ENCODE peak calls at places on chromosomes 1 and 21, in six cellular contexts. L is A549, F is K562, U is HCT116, C is endothelial cell of umbilical vein, X is H1. Q is an unnamed sample.

GRCh38 chr1:166378805-166379204 is 212.0 kb upstream of the FAM78B start:
- DNase-seq in L (no peak), F (no peak), U (no peak), C (no peak), X (no peak), Q (no peak)

GRCh38 chr1:205318231-205318991 is 3.1 kb downstream of the NUAK2 start:
- DNase-seq in L (no peak), F (no peak), U (no peak), C (no peak), X (no peak), Q (no peak)

GRCh38 chr1:211653329-211653728 is 22.1 kb downstream of the NEK2 start:
- DNase-seq in L (no peak), F (no peak), U (no peak), C (no peak), X (no peak), Q (no peak)

GRCh38 chr1:39540504-39541031 is 36.0 kb downstream of the PABPC4 start:
- DNase-seq in L (no peak), F (no peak), U (no peak), C (no peak), X (no peak), Q (no peak)

GRCh38 chr21:42269382-42269781 is 45.8 kb downstream of the TFF3 start:
- DNase-seq in L (no peak), F (no peak), U (no peak), C (no peak), X (no peak), Q (peak)

GRCh38 chr1:158491372-158491771 is 19.4 kb downstream of the OR10R2 start:
- DNase-seq in L (no peak), F (no peak), U (no peak), C (no peak), X (no peak), Q (no peak)

GRCh38 chr21:46038871-46039397 is 57.4 kb downstream of the COL6A1 start:
- DNase-seq in L (no peak), F (peak), U (no peak), C (peak), X (no peak), Q (no peak)

GRCh38 chr1:234975122-234975940 is 153.3 kb downstream of the TOMM20 start:
- DNase-seq in L (peak), F (peak), U (peak), C (peak), X (no peak), Q (peak)

GRCh38 chr1:6125366-6125765 is 54.8 kb downstream of the CHD5 start:
- DNase-seq in L (no peak), F (no peak), U (no peak), C (no peak), X (no peak), Q (no peak)

GRCh38 chr1:39381839-39382238 is 109.6 kb upstream of the BMP8A start:
- DNase-seq in L (no peak), F (no peak), U (no peak), C (peak), X (no peak), Q (no peak)

GRCh38 chr1:43757343-43758053 is 50.2 kb downstream of the ST3GAL3 start:
- DNase-seq in L (no peak), F (no peak), U (no peak), C (no peak), X (no peak), Q (no peak)

GRCh38 chr1:247451388-247452010 is 6.4 kb downstream of the OR2B11 start:
- DNase-seq in L (no peak), F (no peak), U (no peak), C (no peak), X (no peak), Q (no peak)

GRCh38 chr1:56584910-56585528 is 5.7 kb upstream of the PLPP3 start:
- DNase-seq in L (peak), F (peak), U (peak), C (peak), X (no peak), Q (peak)

GRCh38 chr1:60569189-60569588 is 495.6 kb upstream of the C1orf87 start:
- DNase-seq in L (no peak), F (no peak), U (no peak), C (no peak), X (no peak), Q (no peak)

GRCh38 chr1:47564570-47564969 is 126.7 kb downstream of the FOXD2 start:
- DNase-seq in L (no peak), F (no peak), U (no peak), C (no peak), X (no peak), Q (no peak)

GRCh38 chr1:156796340-156797097 is 20.1 kb downstream of the SH2D2A start:
- DNase-seq in L (no peak), F (no peak), U (no peak), C (no peak), X (no peak), Q (no peak)

GRCh38 chr1:222243902-222244301 is 304.0 kb downstream of the HHIPL2 start:
- DNase-seq in L (no peak), F (no peak), U (peak), C (no peak), X (no peak), Q (no peak)

GRCh38 chr1:215076312-215076711 is 6.2 kb upstream of the KCNK2 start:
- DNase-seq in L (no peak), F (peak), U (peak), C (peak), X (no peak), Q (peak)

GRCh38 chr1:160309183-160309535 is 24.2 kb upstream of the PEX19 start:
- DNase-seq in L (no peak), F (no peak), U (no peak), C (no peak), X (no peak), Q (no peak)

GRCh38 chr1:14626869-14627607 is 28.6 kb downstream of the KAZN start:
- DNase-seq in L (no peak), F (peak), U (no peak), C (no peak), X (no peak), Q (no peak)

GRCh38 chr1:34982820-34983376 is 2.2 kb downstream of the TMEM35B start:
- DNase-seq in L (no peak), F (no peak), U (no peak), C (no peak), X (no peak), Q (peak)

GRCh38 chr1:209751627-209752231 is 4.1 kb upstream of the TRAF3IP3 start:
- DNase-seq in L (no peak), F (no peak), U (no peak), C (no peak), X (no peak), Q (no peak)

GRCh38 chr21:30227633-30228404 is 11.9 kb upstream of the CLDN8 start:
- DNase-seq in L (no peak), F (peak), U (no peak), C (no peak), X (no peak), Q (peak)

GRCh38 chr1:175918364-175918801 is 175.0 kb upstream of the TNR start:
- DNase-seq in L (no peak), F (no peak), U (no peak), C (no peak), X (peak), Q (no peak)

GRCh38 chr1:200775850-200776249 is 37.2 kb downstream of the CAMSAP2 start:
- DNase-seq in L (no peak), F (no peak), U (no peak), C (no peak), X (no peak), Q (no peak)

GRCh38 chr1:236552901-236553300 is 29.1 kb downstream of the LGALS8 start:
- DNase-seq in L (no peak), F (no peak), U (no peak), C (no peak), X (no peak), Q (no peak)

GRCh38 chr1:193471981-193472380 is 285.6 kb upstream of the B3GALT2 start:
- DNase-seq in L (no peak), F (no peak), U (no peak), C (no peak), X (no peak), Q (no peak)

GRCh38 chr1:165928075-165928731 is 100.8 kb downstream of the UCK2 start:
- DNase-seq in L (peak), F (peak), U (peak), C (peak), X (no peak), Q (peak)

GRCh38 chr1:204396015-204396583 is 15.5 kb downstream of the PPP1R15B start:
- DNase-seq in L (no peak), F (peak), U (no peak), C (no peak), X (no peak), Q (no peak)

GRCh38 chr1:97008226-97008625 is 286.6 kb downstream of the PTBP2 start:
- DNase-seq in L (no peak), F (no peak), U (no peak), C (no peak), X (no peak), Q (no peak)

GRCh38 chr21:26961704-26962103 is 5.2 kb downstream of the ADAMTS5 start:
- DNase-seq in L (no peak), F (peak), U (no peak), C (no peak), X (no peak), Q (peak)

GRCh38 chr21:14949603-14950002 is 115.2 kb downstream of the NRIP1 start:
- DNase-seq in L (no peak), F (no peak), U (no peak), C (no peak), X (no peak), Q (no peak)

GRCh38 chr1:243495442-243496172 is 239.8 kb downstream of the SDCCAG8 start:
- DNase-seq in L (no peak), F (no peak), U (no peak), C (no peak), X (no peak), Q (peak)

GRCh38 chr1:55480396-55480795 is 265.2 kb upstream of the USP24 start:
- DNase-seq in L (no peak), F (no peak), U (no peak), C (no peak), X (no peak), Q (no peak)

GRCh38 chr1:154418062-154418897 is 13.1 kb downstream of the IL6R start:
- DNase-seq in L (peak), F (peak), U (peak), C (peak), X (no peak), Q (no peak)
- TF ChIP-seq POLR2A in L (no peak), F (no peak), U (no peak), C (no peak), X (no peak), Q (no peak)

DNA sequence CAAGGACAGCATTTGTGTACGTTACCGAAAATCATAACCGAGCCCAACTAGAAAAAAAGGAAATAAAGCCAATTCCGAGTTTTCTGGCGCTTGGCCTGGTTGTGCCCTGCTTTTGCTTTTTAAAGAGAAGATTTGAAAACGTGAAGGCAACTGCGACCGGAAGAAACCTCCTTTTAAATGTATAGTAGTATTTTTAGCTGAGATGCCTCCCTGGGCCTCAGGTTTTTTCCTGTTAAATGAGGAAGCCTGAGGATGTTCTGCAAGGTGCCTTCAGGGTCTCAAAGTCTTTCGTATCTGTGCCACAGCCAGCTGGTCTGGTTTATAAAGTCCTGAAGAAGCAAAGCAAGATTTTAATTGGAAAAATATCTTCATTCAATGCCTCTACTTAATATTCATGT is 379 bp upstream of the ODF2L start:
- DNase-seq in L (no peak), F (no peak), U (no peak), C (no peak), X (no peak), Q (peak)
- TF ChIP-seq MAX in L (no peak), F (no peak), U (no peak), C (no peak), X (no peak), Q (no peak)

GRCh38 chr1:151189638-151190445 is at the start of gene VPS72:
- DNase-seq in L (peak), F (peak), U (peak), C (peak), X (peak), Q (peak)
- TF ChIP-seq POLR2A in L (peak), F (peak), U (peak), C (peak), X (peak), Q (peak)

GRCh38 chr21:32705139-32705538 is 22.7 kb downstream of the SYNJ1 start:
- DNase-seq in L (no peak), F (no peak), U (no peak), C (no peak), X (no peak), Q (no peak)
- TF ChIP-seq MAX in L (no peak), F (no peak), U (no peak), C (no peak), X (no peak), Q (no peak)

Q was measured in NB4.